ENCODE peak calls at places on chromosomes 3 and 15, in six cellular contexts. C is T47D; Y is T follicular helper cell; E is heart left ventricle; Q is globus pallidus; M is stimulated activated CD4-positive, alpha-beta T cell treated with anti-CD3 and anti-CD28 coated beads, Interleukin-15, amount 100 ng/mL, for 24 hours. A is an unnamed sample.

GRCh38 chr15:52217186-52217585 is 26.0 kb upstream of the GNB5 start:
- DNase-seq in C (no peak), Y (no peak), E (no peak), Q (no peak), M (peak; percentile 34), A (peak; percentile 5)

GRCh38 chr3:48738144-48738536 is 21.1 kb upstream of the IP6K2 start:
- DNase-seq in C (no peak), Y (no peak), E (no peak), Q (no peak), M (no peak), A (no peak)

GRCh38 chr15:91068966-91069365 is 31.1 kb upstream of the SV2B start:
- DNase-seq in C (no peak), Y (no peak), E (no peak), Q (no peak), M (no peak), A (no peak)

GRCh38 chr15:80893777-80894176 is 95.8 kb downstream of the MESD start:
- DNase-seq in C (no peak), Y (no peak), E (no peak), Q (no peak), M (no peak), A (no peak)

GRCh38 chr3:31448035-31448881 is 84.5 kb upstream of the STT3B start:
- DNase-seq in C (no peak), Y (peak; percentile 10), E (no peak), Q (no peak), M (peak; percentile 37), A (peak; percentile 23)

GRCh38 chr3:51691021-51691420 is 15.8 kb upstream of the GRM2 start:
- DNase-seq in C (no peak), Y (no peak), E (no peak), Q (no peak), M (no peak), A (no peak)

GRCh38 chr3:10170915-10171478 is 6.3 kb downstream of the IRAK2 start:
- DNase-seq in C (no peak), Y (no peak), E (no peak), Q (no peak), M (no peak), A (no peak)

GRCh38 chr3:128382221-128382807 is 84.4 kb downstream of the DNAJB8 start:
- DNase-seq in C (peak; percentile 49), Y (no peak), E (peak; percentile 42), Q (peak; percentile 7), M (no peak), A (no peak)

GRCh38 chr15:90617668-90618097 is 88.0 kb downstream of the CRTC3 start:
- DNase-seq in C (no peak), Y (no peak), E (no peak), Q (no peak), M (no peak), A (no peak)

GRCh38 chr3:179653106-179653776 is 401 bp downstream of the USP13 start:
- DNase-seq in C (peak; percentile 88), Y (peak; percentile 49), E (peak; percentile 77), Q (peak; percentile 79), M (peak; percentile 76), A (peak; percentile 50)

GRCh38 chr15:88208305-88208704 is 48.2 kb downstream of the NTRK3 start:
- DNase-seq in C (no peak), Y (no peak), E (no peak), Q (no peak), M (no peak), A (no peak)

GRCh38 chr3:632571-633170 is 436.1 kb downstream of the CHL1 start:
- DNase-seq in C (peak; percentile 44), Y (no peak), E (peak; percentile 7), Q (peak; percentile 75), M (peak; percentile 46), A (peak; percentile 35)

GRCh38 chr3:42855547-42856380 is 19.9 kb downstream of the CYP8B1 start:
- DNase-seq in C (no peak), Y (no peak), E (no peak), Q (no peak), M (no peak), A (no peak)

GRCh38 chr3:188266581-188267274 is 112.8 kb downstream of the LPP start:
- DNase-seq in C (no peak), Y (no peak), E (no peak), Q (no peak), M (no peak), A (no peak)

GRCh38 chr15:64894395-64895056 is 17.2 kb upstream of the ANKDD1A start:
- DNase-seq in C (no peak), Y (peak; percentile 82), E (no peak), Q (no peak), M (peak; percentile 83), A (no peak)

GRCh38 chr15:87610366-87610765 is 646.2 kb downstream of the NTRK3 start:
- DNase-seq in C (no peak), Y (no peak), E (no peak), Q (no peak), M (no peak), A (no peak)

GRCh38 chr15:71654714-71655174 is 155.6 kb upstream of the NR2E3 start:
- DNase-seq in C (no peak), Y (no peak), E (peak; percentile 22), Q (no peak), M (no peak), A (no peak)

GRCh38 chr15:101067660-101068522 is 148.7 kb downstream of the LRRK1 start:
- DNase-seq in C (no peak), Y (no peak), E (no peak), Q (no peak), M (no peak), A (no peak)

GRCh38 chr15:82303956-82304640 is 41.5 kb downstream of the SAXO2 start:
- DNase-seq in C (no peak), Y (no peak), E (no peak), Q (no peak), M (no peak), A (no peak)

GRCh38 chr3:160637081-160637480 is 39.9 kb upstream of the ARL14 start:
- DNase-seq in C (no peak), Y (no peak), E (no peak), Q (no peak), M (no peak), A (no peak)

GRCh38 chr3:78812166-78812565 is 955.6 kb downstream of the ROBO1 start:
- DNase-seq in C (no peak), Y (no peak), E (no peak), Q (no peak), M (no peak), A (no peak)